ENCODE peak calls at places on chromosomes 12 and 14, in seven cellular contexts. Z is astrocyte of the spinal cord, N is NCI-H510A, S is foreskin melanocyte, W is AML-193, M is GM12865, B is iPS-NIHi11. O is an unnamed sample.
A peak's percentile ranks its signal among the peaks of the same experiment; 100 is the strongest.

GRCh38 chr14:70999117-70999516 is 91.9 kb downstream of the PCNX1 start:
- DNase-seq in Z (no peak), B (no peak), W (peak; percentile 60), M (no peak), S (no peak), N (no peak), O (peak; percentile 37)

GRCh38 chr12:122182887-122183587 is at the start of gene LRRC43:
- DNase-seq in S (no peak), N (peak; percentile 73), Z (peak; percentile 9), W (no peak), M (no peak), B (peak; percentile 90), O (no peak)

GRCh38 chr12:65536876-65537661 is 258.6 kb downstream of the MSRB3 start:
- DNase-seq in M (peak; percentile 54), W (no peak), Z (peak; percentile 100), N (no peak), B (peak; percentile 58), S (peak; percentile 80), O (no peak)

GRCh38 chr12:101021442-101021841 is 188.6 kb downstream of the SLC5A8 start:
- DNase-seq in W (no peak), Z (no peak), B (no peak), N (no peak), M (no peak), S (no peak), O (no peak)

GRCh38 chr12:103840399-103840880 is 594 bp downstream of the NT5DC3 start:
- DNase-seq in Z (peak; percentile 31), W (no peak), B (no peak), N (no peak), S (no peak), M (peak; percentile 40), O (no peak)

GRCh38 chr14:61620130-61620946 is 75.0 kb upstream of the HIF1A start:
- DNase-seq in B (no peak), S (no peak), M (peak; percentile 47), Z (peak; percentile 93), N (no peak), W (no peak), O (no peak)

GRCh38 chr12:59742831-59743230 is 147.0 kb downstream of the SLC16A7 start:
- DNase-seq in Z (peak; percentile 22), M (no peak), W (no peak), N (no peak), S (no peak), B (no peak), O (no peak)

GRCh38 chr12:11154400-11154925 is 16.5 kb upstream of the SMIM10L1 start:
- DNase-seq in W (no peak), N (no peak), S (no peak), M (no peak), B (no peak), Z (no peak), O (no peak)

GRCh38 chr12:115354007-115354452 is 670.1 kb upstream of the TBX3 start:
- DNase-seq in M (peak; percentile 65), S (peak; percentile 24), W (no peak), B (no peak), Z (peak; percentile 98), N (no peak), O (no peak)

GRCh38 chr12:47927346-47927745 is 22.6 kb upstream of the VDR start:
- DNase-seq in Z (no peak), N (no peak), S (no peak), B (no peak), M (no peak), W (no peak), O (no peak)

GRCh38 chr12:26373606-26374495 is 178.5 kb downstream of the SSPN start:
- DNase-seq in B (no peak), M (no peak), N (no peak), W (no peak), Z (no peak), S (no peak), O (no peak)

GRCh38 chr12:94622475-94622874 is 27.9 kb downstream of the TMCC3 start:
- DNase-seq in B (no peak), Z (peak; percentile 13), M (no peak), S (no peak), N (no peak), W (no peak), O (no peak)

GRCh38 chr12:24233519-24234246 is 284.2 kb upstream of the SOX5 start:
- DNase-seq in N (no peak), B (no peak), M (no peak), Z (no peak), W (no peak), S (no peak), O (no peak)

GRCh38 chr12:124915249-124916236 is 1.1 kb upstream of the UBC start:
- DNase-seq in B (no peak), M (no peak), N (no peak), Z (no peak), W (no peak), S (no peak), O (no peak)

GRCh38 chr12:96864335-96864734 is 42.7 kb upstream of the NEDD1 start:
- DNase-seq in B (no peak), S (no peak), N (no peak), W (no peak), Z (no peak), M (no peak), O (no peak)

GRCh38 chr14:51616724-51617409 is 34.8 kb upstream of the FRMD6 start:
- DNase-seq in B (no peak), S (no peak), M (no peak), N (no peak), Z (peak; percentile 92), W (no peak), O (no peak)

GRCh38 chr14:68822132-68822651 is 29.3 kb upstream of the ZFP36L1 start:
- DNase-seq in S (no peak), N (no peak), B (no peak), Z (no peak), W (no peak), M (peak; percentile 96), O (no peak)

GRCh38 chr14:104879201-104879982 is 14.3 kb downstream of the CEP170B start:
- DNase-seq in M (no peak), B (peak; percentile 10), N (no peak), Z (no peak), S (no peak), W (no peak), O (no peak)

GRCh38 chr14:20197459-20197858 is 6.8 kb downstream of the OR11G2 start:
- DNase-seq in Z (no peak), W (peak; percentile 12), B (no peak), N (no peak), S (no peak), M (no peak), O (no peak)

GRCh38 chr14:100824156-100824555 is 1.8 kb upstream of the MEG3 start:
- DNase-seq in W (no peak), S (no peak), B (peak; percentile 84), M (no peak), Z (peak; percentile 68), N (no peak), O (no peak)

GRCh38 chr12:5905757-5906156 is 39.3 kb downstream of the ANO2 start:
- DNase-seq in B (no peak), M (no peak), N (no peak), S (no peak), W (no peak), Z (no peak), O (no peak)

O was measured in GF-D8.